ENCODE peak calls at places on chromosomes 11 and 22, in five cellular contexts. P, Z, T, K and Q are unnamed samples.

GRCh38 chr11:6596237-6596877 is 7.1 kb downstream of the RRP8 start:
- DNase-seq in P (no peak), Z (no peak), T (no peak), K (no peak), Q (no peak)

GRCh38 chr22:42716221-42716620 is 4.4 kb downstream of the A4GALT start:
- DNase-seq in P (no peak), Z (no peak), T (no peak), K (no peak), Q (no peak)

GRCh38 chr11:48103621-48104561 is 112.7 kb upstream of the OR4B1 start:
- DNase-seq in P (no peak), Z (no peak), T (no peak), K (peak; percentile 82), Q (no peak)

GRCh38 chr11:88424881-88425280 is 87.3 kb upstream of the CTSC start:
- DNase-seq in P (no peak), Z (no peak), T (no peak), K (no peak), Q (no peak)

GRCh38 chr11:123430736-123431356 is 777 bp downstream of the GRAMD1B start:
- DNase-seq in P (no peak), Z (peak; percentile 88), T (peak; percentile 80), K (peak; percentile 59), Q (peak; percentile 79)

GRCh38 chr11:109304159-109304558 is 117.8 kb upstream of the C11orf87 start:
- DNase-seq in P (no peak), Z (no peak), T (no peak), K (no peak), Q (no peak)

GRCh38 chr22:23698673-23699235 is 7.9 kb downstream of the RGL4 start:
- DNase-seq in P (no peak), Z (no peak), T (no peak), K (no peak), Q (no peak)

GRCh38 chr11:27460571-27460970 is 12.0 kb downstream of the LGR4 start:
- DNase-seq in P (no peak), Z (no peak), T (no peak), K (no peak), Q (no peak)

GRCh38 chr11:10134975-10135481 is 159.0 kb downstream of the SBF2 start:
- DNase-seq in P (no peak), Z (no peak), T (no peak), K (no peak), Q (no peak)

GRCh38 chr11:1116666-1117390 is 40.9 kb upstream of the MUC5AC start:
- DNase-seq in P (no peak), Z (peak; percentile 59), T (peak; percentile 48), K (no peak), Q (no peak)

GRCh38 chr22:27412866-27413445 is 388.6 kb downstream of the MN1 start:
- DNase-seq in P (no peak), Z (no peak), T (no peak), K (no peak), Q (no peak)

GRCh38 chr22:39617342-39617741 is 46.8 kb downstream of the CACNA1I start:
- DNase-seq in P (no peak), Z (peak; percentile 52), T (no peak), K (no peak), Q (no peak)

GRCh38 chr11:11230802-11231562 is 122.1 kb downstream of the CSNK2A3 start:
- DNase-seq in P (no peak), Z (no peak), T (no peak), K (no peak), Q (no peak)

GRCh38 chr11:23956586-23956985 is 540.3 kb upstream of the LUZP2 start:
- DNase-seq in P (no peak), Z (no peak), T (no peak), K (no peak), Q (no peak)

GRCh38 chr22:42724062-42724461 is 3.4 kb upstream of the A4GALT start:
- DNase-seq in P (no peak), Z (peak; percentile 72), T (no peak), K (no peak), Q (no peak)

GRCh38 chr11:16781821-16782220 is 43.4 kb downstream of the C11orf58 start:
- DNase-seq in P (no peak), Z (no peak), T (peak; percentile 34), K (no peak), Q (no peak)

GRCh38 chr11:123062892-123063395 is 1.0 kb upstream of the HSPA8 start:
- DNase-seq in P (no peak), Z (no peak), T (no peak), K (no peak), Q (no peak)

GRCh38 chr11:115580927-115581680 is 76.9 kb upstream of the CADM1 start:
- DNase-seq in P (no peak), Z (peak; percentile 89), T (no peak), K (peak; percentile 26), Q (no peak)

GRCh38 chr11:48013269-48013901 is 33.0 kb downstream of the PTPRJ start:
- DNase-seq in P (no peak), Z (peak; percentile 88), T (peak; percentile 64), K (peak; percentile 45), Q (no peak)

DNA sequence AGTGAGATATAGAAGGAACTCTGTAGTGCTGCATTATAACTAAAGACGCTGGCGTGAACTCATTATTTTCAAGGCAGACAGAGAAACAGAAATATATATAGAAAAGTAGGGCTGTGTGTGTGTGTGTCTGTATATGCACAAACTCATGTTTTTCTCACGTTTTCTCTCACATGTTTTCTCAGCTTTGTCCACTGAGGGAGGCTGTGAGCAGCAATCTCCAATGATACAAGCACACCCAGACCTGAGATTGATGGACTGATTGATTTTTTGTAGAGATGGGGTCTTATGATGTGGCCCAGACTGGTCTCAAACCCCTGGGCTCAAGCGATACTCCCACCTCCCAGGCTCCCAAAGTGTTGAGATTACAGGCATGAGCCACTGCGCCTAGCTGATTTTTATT is 122.5 kb downstream of the SERGEF start:
- DNase-seq in P (no peak), Z (no peak), T (no peak), K (no peak), Q (no peak)
- TF ChIP-seq CTCF in P (no peak), Z (no peak), T (no peak), K (no peak), Q (no peak)

GRCh38 chr11:67111261-67111660 is 7.8 kb upstream of the KDM2A start:
- DNase-seq in P (no peak), Z (no peak), T (no peak), K (no peak), Q (no peak)

GRCh38 chr11:67102664-67103063 is 16.4 kb upstream of the KDM2A start:
- DNase-seq in P (no peak), Z (no peak), T (no peak), K (no peak), Q (no peak)

DNA sequence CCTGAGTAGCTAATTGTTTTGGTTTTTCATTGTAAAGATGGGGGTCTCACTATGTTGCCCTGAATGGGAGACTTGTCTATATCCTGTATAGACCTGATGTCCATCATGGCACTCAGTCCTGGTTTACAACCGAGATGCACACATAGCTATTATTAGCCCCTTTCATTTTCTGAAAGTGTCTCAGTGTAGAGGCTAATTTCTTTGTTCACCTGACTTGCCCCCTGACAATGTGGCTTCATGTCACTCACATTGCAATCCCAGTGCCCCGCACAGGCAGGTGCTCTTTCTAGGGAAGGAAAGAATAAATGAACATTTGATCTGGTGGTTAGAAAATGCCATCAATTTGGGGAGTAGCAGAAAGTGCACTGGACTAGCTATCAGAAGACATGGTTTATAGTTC is 13.1 kb upstream of the KDM2A start:
- DNase-seq in P (no peak), Z (peak; percentile 6), T (no peak), K (no peak), Q (no peak)
- H3K4me1 ChIP-seq in P (no peaks in the 10 kb centered on the region), Z (no peaks in the 10 kb centered on the region), T (peaks cover 5% of the 10 kb centered on the region), K (no peaks in the 10 kb centered on the region), Q (peaks cover 4% of the 10 kb centered on the region)

GRCh38 chr11:20477418-20478090 is 90.0 kb downstream of the PRMT3 start:
- DNase-seq in P (no peak), Z (no peak), T (no peak), K (no peak), Q (no peak)
- H3K27ac ChIP-seq in P (no peak overlapping the region), Z (no peak overlapping the region), T (no peak overlapping the region), K (no peak overlapping the region), Q (no peak overlapping the region)

GRCh38 chr11:45211732-45212131 is 65.3 kb downstream of the PRDM11 start:
- DNase-seq in P (no peak), Z (no peak), T (no peak), K (no peak), Q (no peak)
- TF ChIP-seq CTCF in P (no peak), Z (no peak), T (no peak), K (no peak), Q (no peak)